ENCODE peak calls at places on chromosomes 7 and 10, in seven cellular contexts. Z is suprapubic skin, P is right atrium auricular region, X is thoracic aorta, M is neuronal stem cell, O is right lobe of liver, V is upper lobe of left lung. W is an unnamed sample. For H3K4me1, the result is how much of the 10 kb centered on the place peaks cover.

GRCh38 chr7:47128719-47129118 is 453.2 kb downstream of the TNS3 start:
- DNase-seq in Z (no peak), P (no peak), X (no peak), M (no peak), O (no peak), V (no peak), W (no peak)

GRCh38 chr10:70379581-70380176 is 2.7 kb downstream of the LRRC20 start:
- DNase-seq in Z (no peak), P (no peak), X (no peak), M (no peak), O (no peak), V (no peak), W (no peak)

GRCh38 chr7:44894881-44895600 is 9.7 kb upstream of the PURB start:
- DNase-seq in Z (no peak), P (no peak), X (no peak), M (no peak), O (no peak), V (no peak), W (no peak)

GRCh38 chr10:32950457-32951109 is 7.4 kb downstream of the ITGB1 start:
- DNase-seq in Z (no peak), P (no peak), X (no peak), M (no peak), O (no peak), V (no peak), W (no peak)

GRCh38 chr10:66827353-66827752 is 98.5 kb upstream of the LRRTM3 start:
- DNase-seq in Z (no peak), P (no peak), X (no peak), M (no peak), O (no peak), V (no peak), W (no peak)

GRCh38 chr7:105003275-105003674 is 10.7 kb upstream of the KMT2E start:
- DNase-seq in Z (no peak), P (peak), X (peak), M (no peak), O (no peak), V (no peak), W (no peak)

GRCh38 chr7:111486472-111487142 is 75.7 kb downstream of the IMMP2L start:
- DNase-seq in Z (no peak), P (no peak), X (no peak), M (peak), O (no peak), V (no peak), W (no peak)

GRCh38 chr7:29194206-29194593 is 375 bp upstream of the CHN2 start:
- DNase-seq in Z (peak), P (no peak), X (no peak), M (no peak), O (peak), V (no peak), W (no peak)

GRCh38 chr7:155804431-155804831 is 7.8 kb downstream of the SHH start:
- DNase-seq in Z (no peak), P (no peak), X (no peak), M (no peak), O (no peak), V (no peak), W (no peak)

GRCh38 chr7:129644634-129645230 is 33.2 kb downstream of the NRF1 start:
- DNase-seq in Z (no peak), P (no peak), X (no peak), M (no peak), O (no peak), V (no peak), W (no peak)

GRCh38 chr10:58268454-58268945 is 462 bp upstream of the CISD1 start:
- DNase-seq in Z (no peak), P (no peak), X (no peak), M (no peak), O (no peak), V (no peak), W (no peak)

GRCh38 chr10:117254338-117254737 is 13.4 kb downstream of the SLC18A2 start:
- DNase-seq in Z (no peak), P (no peak), X (no peak), M (no peak), O (no peak), V (no peak), W (peak)

GRCh38 chr10:100184426-100185219 is 1.2 kb downstream of the ERLIN1 start:
- DNase-seq in Z (no peak), P (no peak), X (no peak), M (no peak), O (no peak), V (no peak), W (no peak)

GRCh38 chr7:69780377-69780776 is 182.1 kb downstream of the AUTS2 start:
- DNase-seq in Z (no peak), P (no peak), X (no peak), M (no peak), O (no peak), V (no peak), W (no peak)

GRCh38 chr10:132975976-132976682 is 33.8 kb upstream of the CFAP46 start:
- DNase-seq in Z (no peak), P (no peak), X (no peak), M (no peak), O (no peak), V (peak), W (no peak)

GRCh38 chr10:117782276-117782675 is 239.7 kb downstream of the EMX2 start:
- DNase-seq in Z (no peak), P (no peak), X (no peak), M (no peak), O (no peak), V (no peak), W (no peak)

GRCh38 chr7:42143605-42144252 is 93.3 kb downstream of the GLI3 start:
- DNase-seq in Z (no peak), P (no peak), X (no peak), M (no peak), O (no peak), V (no peak), W (no peak)

GRCh38 chr10:124733566-124734245 is 10.5 kb downstream of the FAM53B start:
- DNase-seq in Z (no peak), P (no peak), X (no peak), M (no peak), O (no peak), V (no peak), W (peak)

GRCh38 chr10:124732931-124733536 is 11.1 kb downstream of the FAM53B start:
- DNase-seq in Z (peak), P (peak), X (peak), M (no peak), O (no peak), V (peak), W (no peak)

GRCh38 chr10:124730790-124731189 is 13.4 kb downstream of the FAM53B start:
- DNase-seq in Z (no peak), P (no peak), X (no peak), M (no peak), O (no peak), V (no peak), W (no peak)

GRCh38 chr10:124728830-124729661 is 15.1 kb downstream of the FAM53B start:
- DNase-seq in Z (peak), P (no peak), X (no peak), M (no peak), O (no peak), V (no peak), W (no peak)

GRCh38 chr10:124731551-124731950 is 12.6 kb downstream of the FAM53B start:
- DNase-seq in Z (peak), P (peak), X (no peak), M (no peak), O (no peak), V (no peak), W (no peak)
- H3K4me1 ChIP-seq in Z (half or more), P (half or more), X (half or more), M (under half), O (under half), V (half or more), W (half or more)

GRCh38 chr10:63260103-63260859 is 127.2 kb downstream of the NRBF2 start:
- DNase-seq in Z (no peak), P (no peak), X (no peak), M (no peak), O (no peak), V (no peak), W (no peak)
- H3K4me1 ChIP-seq in Z (half or more), P (half or more), X (half or more), M (under half), O (half or more), V (half or more), W (half or more)

GRCh38 chr10:110788620-110789385 is 82.9 kb upstream of the PDCD4 start:
- DNase-seq in Z (no peak), P (no peak), X (no peak), M (no peak), O (no peak), V (no peak), W (no peak)
- H3K4me1 ChIP-seq in Z (under half), P (half or more), X (under half), M (under half), O (under half), V (under half), W (under half)

GRCh38 chr10:81882011-81882410 is 7.0 kb downstream of the NRG3 start:
- DNase-seq in Z (no peak), P (no peak), X (no peak), M (no peak), O (no peak), V (no peak), W (no peak)
- H3K4me1 ChIP-seq in Z (under half), P (under half), X (under half), M (under half), O (under half), V (under half), W (under half)

GRCh38 chr10:101894266-101894665 is 50.7 kb upstream of the KCNIP2 start:
- DNase-seq in Z (no peak), P (no peak), X (no peak), M (no peak), O (no peak), V (no peak), W (no peak)
- H3K4me1 ChIP-seq in Z (under half), P (under half), X (under half), M (under half), O (under half), V (under half), W (under half)

DNA sequence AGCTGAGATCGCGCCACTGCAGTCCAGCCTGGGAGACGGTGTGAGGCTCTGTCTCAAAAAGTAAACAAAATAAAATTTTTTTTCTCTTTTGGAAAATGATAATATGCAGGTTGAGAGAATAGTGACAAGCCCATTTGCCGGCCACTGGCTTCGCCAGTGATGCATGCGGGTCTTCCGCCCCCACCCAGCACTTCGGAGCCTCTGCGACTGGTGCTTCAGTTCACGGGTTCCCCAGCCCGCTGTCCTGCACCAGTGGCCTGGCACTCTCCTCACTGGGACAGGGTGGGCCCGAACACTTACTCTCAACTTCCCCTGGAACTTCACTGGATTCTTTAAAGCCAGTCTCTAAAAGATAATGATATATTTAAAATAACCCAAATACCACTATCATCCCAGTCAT is 2.7 kb downstream of the SUN1 start:
- DNase-seq in Z (no peak), P (no peak), X (no peak), M (no peak), O (no peak), V (no peak), W (no peak)
- H3K4me1 ChIP-seq in Z (half or more), P (half or more), X (half or more), M (under half), O (under half), V (under half), W (half or more)

DNA sequence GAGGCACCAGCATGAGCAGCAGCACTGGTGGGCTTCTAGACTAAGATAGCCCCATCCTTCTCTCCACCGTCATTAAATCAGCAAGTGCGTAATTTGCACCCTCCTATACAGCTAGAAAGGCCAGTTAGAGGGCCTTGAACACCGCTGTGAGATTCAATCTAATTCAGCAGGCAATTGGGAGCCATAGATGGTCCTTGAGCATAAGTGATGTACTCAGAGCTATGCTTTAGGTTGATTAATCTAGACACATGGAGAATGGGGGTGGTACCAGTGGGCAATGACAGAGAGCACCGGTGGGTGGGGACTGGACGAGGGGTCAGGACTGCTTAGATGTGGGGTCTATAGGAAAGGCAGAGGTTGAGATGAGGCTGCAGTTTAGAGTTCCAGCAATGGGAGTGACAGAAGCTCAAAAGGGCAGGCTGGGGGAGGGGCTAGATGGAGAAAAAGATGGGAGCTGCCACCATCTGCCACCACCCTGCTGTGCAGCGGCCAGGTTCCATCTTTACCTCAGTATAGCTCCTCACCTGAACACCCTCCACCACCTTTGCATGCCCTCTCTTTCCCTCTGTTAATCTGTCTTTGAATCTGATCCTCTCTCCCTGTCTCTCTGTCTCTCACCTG is 87.3 kb downstream of the C10orf105 start:
- DNase-seq in Z (no peak), P (no peak), X (no peak), M (no peak), O (no peak), V (no peak), W (no peak)
- H3K4me1 ChIP-seq in Z (under half), P (under half), X (under half), M (under half), O (under half), V (under half), W (under half)

DNA sequence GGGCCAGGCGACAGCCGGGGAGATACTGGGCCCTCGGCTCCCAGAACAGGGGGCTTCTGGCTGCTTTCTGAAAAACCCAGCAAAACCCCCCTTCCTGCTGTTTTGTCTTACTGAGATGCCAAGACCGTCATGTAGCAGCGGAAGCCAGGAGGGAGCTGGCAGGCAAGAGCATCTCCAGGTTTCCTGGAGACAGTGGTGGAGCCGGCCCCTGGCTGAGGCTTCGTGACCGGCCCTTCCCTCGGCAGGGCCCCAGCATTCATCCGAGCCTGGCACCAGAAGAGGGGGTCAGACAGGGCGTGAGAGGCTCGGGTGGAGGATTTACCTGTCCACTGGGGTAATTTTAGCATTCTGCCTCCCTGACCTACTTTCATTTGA is 9.5 kb downstream of the PFKFB3 start:
- DNase-seq in Z (no peak), P (no peak), X (no peak), M (no peak), O (no peak), V (no peak), W (no peak)
- H3K4me1 ChIP-seq in Z (under half), P (under half), X (half or more), M (under half), O (under half), V (under half), W (under half)